ENCODE peak calls at places on chromosomes 12 and 14, in seven cellular contexts. One of them, this sample, is unnamed.

GRCh38 chr14:70856851-70857498 is 47.7 kb upstream of the MAP3K9 start:
- DNase-seq in left kidney: no peak
- DNase-seq in naive thymus-derived CD4-positive, alpha-beta T cell: no peak
- DNase-seq in WTC11: no peak
- DNase-seq in aorta: no peak
- DNase-seq in lung: no peak
- DNase-seq in progenitor cell of endocrine pancreas: no peak
- DNase-seq in this sample: no peak

GRCh38 chr14:52272375-52272774 is 4.9 kb downstream of the PTGDR start:
- DNase-seq in left kidney: peak
- DNase-seq in naive thymus-derived CD4-positive, alpha-beta T cell: no peak
- DNase-seq in WTC11: peak
- DNase-seq in aorta: no peak
- DNase-seq in lung: no peak
- DNase-seq in progenitor cell of endocrine pancreas: no peak
- DNase-seq in this sample: no peak

GRCh38 chr12:120138366-120138765 is 21.8 kb upstream of the RAB35 start:
- DNase-seq in left kidney: no peak
- DNase-seq in naive thymus-derived CD4-positive, alpha-beta T cell: no peak
- DNase-seq in WTC11: no peak
- DNase-seq in aorta: no peak
- DNase-seq in lung: no peak
- DNase-seq in progenitor cell of endocrine pancreas: no peak
- DNase-seq in this sample: no peak

GRCh38 chr14:99575043-99576023 is 28.7 kb downstream of the CCDC85C start:
- DNase-seq in left kidney: peak
- DNase-seq in naive thymus-derived CD4-positive, alpha-beta T cell: no peak
- DNase-seq in WTC11: no peak
- DNase-seq in aorta: no peak
- DNase-seq in lung: peak
- DNase-seq in progenitor cell of endocrine pancreas: no peak
- DNase-seq in this sample: no peak

GRCh38 chr14:105993814-105994213 is 467.4 kb downstream of the TMEM121 start:
- DNase-seq in left kidney: no peak
- DNase-seq in naive thymus-derived CD4-positive, alpha-beta T cell: no peak
- DNase-seq in WTC11: no peak
- DNase-seq in aorta: no peak
- DNase-seq in lung: no peak
- DNase-seq in progenitor cell of endocrine pancreas: no peak
- DNase-seq in this sample: no peak

GRCh38 chr12:116962197-116962596 is 51.4 kb downstream of the FBXW8 start:
- DNase-seq in left kidney: no peak
- DNase-seq in naive thymus-derived CD4-positive, alpha-beta T cell: no peak
- DNase-seq in WTC11: no peak
- DNase-seq in aorta: no peak
- DNase-seq in lung: no peak
- DNase-seq in progenitor cell of endocrine pancreas: no peak
- DNase-seq in this sample: no peak

GRCh38 chr12:22116376-22116775 is 70.4 kb downstream of the CMAS start:
- DNase-seq in left kidney: no peak
- DNase-seq in naive thymus-derived CD4-positive, alpha-beta T cell: no peak
- DNase-seq in WTC11: no peak
- DNase-seq in aorta: no peak
- DNase-seq in lung: no peak
- DNase-seq in progenitor cell of endocrine pancreas: no peak
- DNase-seq in this sample: no peak

GRCh38 chr12:85740190-85740589 is 96.0 kb downstream of the RASSF9 start:
- DNase-seq in left kidney: peak
- DNase-seq in naive thymus-derived CD4-positive, alpha-beta T cell: no peak
- DNase-seq in WTC11: no peak
- DNase-seq in aorta: no peak
- DNase-seq in lung: no peak
- DNase-seq in progenitor cell of endocrine pancreas: no peak
- DNase-seq in this sample: no peak

GRCh38 chr14:97408937-97409860 is 612.0 kb downstream of the VRK1 start:
- DNase-seq in left kidney: no peak
- DNase-seq in naive thymus-derived CD4-positive, alpha-beta T cell: peak
- DNase-seq in WTC11: no peak
- DNase-seq in aorta: no peak
- DNase-seq in lung: no peak
- DNase-seq in progenitor cell of endocrine pancreas: no peak
- DNase-seq in this sample: no peak

GRCh38 chr12:115963030-115963480 is 314.4 kb downstream of the MED13L start:
- DNase-seq in left kidney: no peak
- DNase-seq in naive thymus-derived CD4-positive, alpha-beta T cell: no peak
- DNase-seq in WTC11: no peak
- DNase-seq in aorta: no peak
- DNase-seq in lung: no peak
- DNase-seq in progenitor cell of endocrine pancreas: no peak
- DNase-seq in this sample: no peak

GRCh38 chr12:47741340-47741703 is 16.0 kb upstream of the ENDOU start:
- DNase-seq in left kidney: no peak
- DNase-seq in naive thymus-derived CD4-positive, alpha-beta T cell: peak
- DNase-seq in WTC11: no peak
- DNase-seq in aorta: peak
- DNase-seq in lung: peak
- DNase-seq in progenitor cell of endocrine pancreas: no peak
- DNase-seq in this sample: no peak

GRCh38 chr12:2354151-2354991 is 301.6 kb downstream of the CACNA1C start:
- DNase-seq in left kidney: peak
- DNase-seq in naive thymus-derived CD4-positive, alpha-beta T cell: no peak
- DNase-seq in WTC11: no peak
- DNase-seq in aorta: no peak
- DNase-seq in lung: no peak
- DNase-seq in progenitor cell of endocrine pancreas: no peak
- DNase-seq in this sample: no peak

GRCh38 chr12:43462080-43462479 is 89.9 kb downstream of the ADAMTS20 start:
- DNase-seq in left kidney: no peak
- DNase-seq in naive thymus-derived CD4-positive, alpha-beta T cell: no peak
- DNase-seq in WTC11: no peak
- DNase-seq in aorta: no peak
- DNase-seq in lung: no peak
- DNase-seq in progenitor cell of endocrine pancreas: no peak
- DNase-seq in this sample: no peak

GRCh38 chr12:108772247-108772646 is 40.9 kb upstream of the CORO1C start:
- DNase-seq in left kidney: peak
- DNase-seq in naive thymus-derived CD4-positive, alpha-beta T cell: no peak
- DNase-seq in WTC11: no peak
- DNase-seq in aorta: no peak
- DNase-seq in lung: no peak
- DNase-seq in progenitor cell of endocrine pancreas: no peak
- DNase-seq in this sample: no peak

GRCh38 chr12:50192908-50193307 is 25.7 kb upstream of the CERS5 start:
- DNase-seq in left kidney: no peak
- DNase-seq in naive thymus-derived CD4-positive, alpha-beta T cell: no peak
- DNase-seq in WTC11: no peak
- DNase-seq in aorta: no peak
- DNase-seq in lung: no peak
- DNase-seq in progenitor cell of endocrine pancreas: no peak
- DNase-seq in this sample: peak

GRCh38 chr12:107759410-107759809 is 1.5 kb downstream of the PRDM4 start:
- DNase-seq in left kidney: peak
- DNase-seq in naive thymus-derived CD4-positive, alpha-beta T cell: peak
- DNase-seq in WTC11: no peak
- DNase-seq in aorta: no peak
- DNase-seq in lung: no peak
- DNase-seq in progenitor cell of endocrine pancreas: no peak
- DNase-seq in this sample: peak